ENCODE peak calls at places on chromosomes 7 and 10, in four cellular contexts. H is GM20000; O is CD8-positive, alpha-beta T cell; P is GM12891. M is an unnamed sample.
A peak's percentile ranks its signal among the peaks of the same experiment; 100 is the strongest.

GRCh38 chr10:47256753-47257336 is 43.2 kb upstream of the GDF10 start:
- DNase-seq in H (no peak), O (peak; percentile 8), P (no peak), M (no peak)

GRCh38 chr10:107232013-107232412 is 67.5 kb upstream of the SORCS1 start:
- DNase-seq in H (no peak), O (no peak), P (no peak), M (no peak)

GRCh38 chr7:103592844-103593243 is 146.8 kb upstream of the SLC26A5 start:
- DNase-seq in H (no peak), O (no peak), P (no peak), M (no peak)

GRCh38 chr7:13603661-13604060 is 385.8 kb downstream of the ETV1 start:
- DNase-seq in H (no peak), O (no peak), P (no peak), M (no peak)

GRCh38 chr10:72855129-72855528 is 38.4 kb upstream of the OIT3 start:
- DNase-seq in H (no peak), O (no peak), P (no peak), M (no peak)

GRCh38 chr10:70816220-70816894 is 609 bp downstream of the SGPL1 start:
- DNase-seq in H (peak; percentile 67), O (peak; percentile 37), P (peak; percentile 39), M (peak; percentile 79)

GRCh38 chr7:69624431-69624830 is 26.2 kb downstream of the AUTS2 start:
- DNase-seq in H (no peak), O (no peak), P (no peak), M (no peak)

GRCh38 chr10:48289652-48290238 is 15.2 kb upstream of the FRMPD2 start:
- DNase-seq in H (peak; percentile 60), O (peak; percentile 39), P (peak; percentile 26), M (no peak)

GRCh38 chr10:87861034-87861433 is 2.3 kb downstream of the KLLN start:
- DNase-seq in H (peak; percentile 19), O (no peak), P (no peak), M (no peak)